ENCODE peak calls at places on chromosome 7, in four cellular contexts. One of them, this sample, is unnamed.

GRCh38 chr7:151181011-151181431 is 6.0 kb downstream of the ASB10 start:
- DNase-seq in GM12878: no peak
- DNase-seq in K562: no peak
- DNase-seq in H1: no peak
- DNase-seq in this sample: no peak

GRCh38 chr7:3164363-3164762 is 120.7 kb upstream of the CARD11 start:
- DNase-seq in GM12878: no peak
- DNase-seq in K562: no peak
- DNase-seq in H1: no peak
- DNase-seq in this sample: no peak

GRCh38 chr7:136976504-136977251 is 108.2 kb downstream of the CHRM2 start:
- DNase-seq in GM12878: no peak
- DNase-seq in K562: no peak
- DNase-seq in H1: no peak
- DNase-seq in this sample: no peak

GRCh38 chr7:151088019-151088855 is 2.0 kb downstream of the AGAP3 start:
- DNase-seq in GM12878: no peak
- DNase-seq in K562: peak
- DNase-seq in H1: no peak
- DNase-seq in this sample: no peak

GRCh38 chr7:140659727-140660396 is 12.9 kb upstream of the ADCK2 start:
- DNase-seq in GM12878: no peak
- DNase-seq in K562: no peak
- DNase-seq in H1: no peak
- DNase-seq in this sample: no peak

GRCh38 chr7:148485618-148486017 is 104.9 kb upstream of the C7orf33 start:
- DNase-seq in GM12878: no peak
- DNase-seq in K562: no peak
- DNase-seq in H1: no peak
- DNase-seq in this sample: no peak

GRCh38 chr7:123054357-123055133 is 59.0 kb upstream of the TAS2R16 start:
- DNase-seq in GM12878: no peak
- DNase-seq in K562: no peak
- DNase-seq in H1: no peak
- DNase-seq in this sample: peak

GRCh38 chr7:103651978-103652377 is 206.0 kb upstream of the SLC26A5 start:
- DNase-seq in GM12878: no peak
- DNase-seq in K562: no peak
- DNase-seq in H1: no peak
- DNase-seq in this sample: no peak

GRCh38 chr7:84477786-84478405 is 283.3 kb upstream of the SEMA3A start:
- DNase-seq in GM12878: no peak
- DNase-seq in K562: no peak
- DNase-seq in H1: no peak
- DNase-seq in this sample: no peak

GRCh38 chr7:31892099-31892787 is 178.0 kb downstream of the PDE1C start:
- DNase-seq in GM12878: peak
- DNase-seq in K562: no peak
- DNase-seq in H1: no peak
- DNase-seq in this sample: no peak

GRCh38 chr7:69564454-69565417 is 33.5 kb upstream of the AUTS2 start:
- DNase-seq in GM12878: peak
- DNase-seq in K562: peak
- DNase-seq in H1: no peak
- DNase-seq in this sample: no peak

GRCh38 chr7:88664630-88665233 is 94.8 kb upstream of the ZNF804B start:
- DNase-seq in GM12878: no peak
- DNase-seq in K562: no peak
- DNase-seq in H1: no peak
- DNase-seq in this sample: peak

GRCh38 chr7:100358857-100359212 is 918 bp downstream of the PILRB start:
- DNase-seq in GM12878: no peak
- DNase-seq in K562: no peak
- DNase-seq in H1: no peak
- DNase-seq in this sample: no peak

GRCh38 chr7:19101911-19102310 is 15.5 kb downstream of the TWIST1 start:
- DNase-seq in GM12878: no peak
- DNase-seq in K562: no peak
- DNase-seq in H1: no peak
- DNase-seq in this sample: no peak

GRCh38 chr7:37256631-37257030 is 192.0 kb downstream of the ELMO1 start:
- DNase-seq in GM12878: no peak
- DNase-seq in K562: no peak
- DNase-seq in H1: no peak
- DNase-seq in this sample: no peak

GRCh38 chr7:46156039-46156438 is 235.0 kb upstream of the IGFBP3 start:
- DNase-seq in GM12878: no peak
- DNase-seq in K562: no peak
- DNase-seq in H1: no peak
- DNase-seq in this sample: no peak

GRCh38 chr7:99855236-99855635 is 21.6 kb downstream of the OR2AE1 start:
- DNase-seq in GM12878: no peak
- DNase-seq in K562: no peak
- DNase-seq in H1: no peak
- DNase-seq in this sample: no peak

GRCh38 chr7:81161459-81162075 is 242.7 kb upstream of the SEMA3C start:
- DNase-seq in GM12878: no peak
- DNase-seq in K562: peak
- DNase-seq in H1: no peak
- DNase-seq in this sample: peak

GRCh38 chr7:37476881-37477280 is 28.2 kb upstream of the ELMO1 start:
- DNase-seq in GM12878: no peak
- DNase-seq in K562: no peak
- DNase-seq in H1: no peak
- DNase-seq in this sample: no peak

GRCh38 chr7:99953649-99954048 is 22.2 kb downstream of the AZGP1 start:
- DNase-seq in GM12878: no peak
- DNase-seq in K562: no peak
- DNase-seq in H1: no peak
- DNase-seq in this sample: no peak

GRCh38 chr7:129644634-129645230 is 33.2 kb downstream of the NRF1 start:
- DNase-seq in GM12878: no peak
- DNase-seq in K562: peak
- DNase-seq in H1: no peak
- DNase-seq in this sample: peak

GRCh38 chr7:74587435-74588126 is 69.9 kb upstream of the GTF2I start:
- DNase-seq in GM12878: peak
- DNase-seq in K562: peak
- DNase-seq in H1: peak
- DNase-seq in this sample: no peak

GRCh38 chr7:132800522-132800921 is 224.3 kb upstream of the PLXNA4 start:
- DNase-seq in GM12878: no peak
- DNase-seq in K562: no peak
- DNase-seq in H1: no peak
- DNase-seq in this sample: no peak

GRCh38 chr7:135321556-135321955 is 87.9 kb downstream of the STRA8 start:
- DNase-seq in GM12878: no peak
- DNase-seq in K562: no peak
- DNase-seq in H1: no peak
- DNase-seq in this sample: no peak

GRCh38 chr7:31687024-31687423 is at the start of gene PPP1R17:
- DNase-seq in GM12878: no peak
- DNase-seq in K562: peak
- DNase-seq in H1: peak
- DNase-seq in this sample: no peak

GRCh38 chr7:14507617-14508016 is 394.9 kb downstream of the DGKB start:
- DNase-seq in GM12878: no peak
- DNase-seq in K562: no peak
- DNase-seq in H1: no peak
- DNase-seq in this sample: no peak

GRCh38 chr7:149423441-149423970 is 37.4 kb downstream of the ZNF777 start:
- DNase-seq in GM12878: no peak
- DNase-seq in K562: no peak
- DNase-seq in H1: no peak
- DNase-seq in this sample: no peak

GRCh38 chr7:77989981-77990566 is 191.5 kb downstream of the PHTF2 start:
- DNase-seq in GM12878: no peak
- DNase-seq in K562: peak
- DNase-seq in H1: peak
- DNase-seq in this sample: no peak

GRCh38 chr7:47669178-47669878 is 87.4 kb upstream of the TNS3 start:
- DNase-seq in GM12878: peak
- DNase-seq in K562: peak
- DNase-seq in H1: no peak
- DNase-seq in this sample: no peak

GRCh38 chr7:22786290-22786932 is 36.2 kb downstream of the TOMM7 start:
- DNase-seq in GM12878: no peak
- DNase-seq in K562: no peak
- DNase-seq in H1: no peak
- DNase-seq in this sample: no peak

GRCh38 chr7:43639858-43640491 is 57.1 kb downstream of the STK17A start:
- DNase-seq in GM12878: no peak
- DNase-seq in K562: no peak
- DNase-seq in H1: no peak
- DNase-seq in this sample: no peak

DNA sequence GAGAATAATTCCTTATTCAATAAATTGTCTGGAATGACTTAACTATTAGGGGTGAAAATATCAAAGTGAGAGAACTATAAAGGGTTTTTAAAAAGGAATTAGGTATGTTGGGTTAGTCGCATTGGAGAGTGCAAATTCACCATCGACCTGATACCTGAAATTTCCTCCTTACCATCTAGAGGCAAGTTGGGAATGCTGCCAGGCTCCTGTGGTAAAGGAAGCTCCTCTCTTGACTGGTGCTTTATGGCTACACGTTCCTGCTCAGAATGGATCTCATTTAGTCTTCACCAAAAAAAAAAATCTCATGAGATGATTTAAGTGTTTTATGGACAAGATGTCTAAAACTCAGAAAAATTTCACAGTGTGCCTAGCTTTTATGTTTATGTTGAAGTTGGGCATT is 129.8 kb downstream of the EGFR start:
- DNase-seq in GM12878: no peak
- DNase-seq in K562: no peak
- DNase-seq in H1: no peak
- DNase-seq in this sample: no peak
- TF ChIP-seq EGR1 in GM12878: no peak
- TF ChIP-seq EGR1 in K562: no peak
- TF ChIP-seq EGR1 in H1: no peak
- TF ChIP-seq EGR1 in this sample: no peak

GRCh38 chr7:1291040-1291689 is 58.5 kb downstream of the UNCX start:
- DNase-seq in GM12878: no peak
- DNase-seq in K562: no peak
- DNase-seq in H1: no peak
- DNase-seq in this sample: no peak

GRCh38 chr7:1288996-1289551 is 56.4 kb downstream of the UNCX start:
- DNase-seq in GM12878: no peak
- DNase-seq in K562: no peak
- DNase-seq in H1: no peak
- DNase-seq in this sample: no peak

GRCh38 chr7:1291846-1292765 is 59.4 kb downstream of the UNCX start:
- DNase-seq in GM12878: no peak
- DNase-seq in K562: no peak
- DNase-seq in H1: no peak
- DNase-seq in this sample: no peak

GRCh38 chr7:1289681-1290261 is 57.1 kb downstream of the UNCX start:
- DNase-seq in GM12878: no peak
- DNase-seq in K562: no peak
- DNase-seq in H1: peak
- DNase-seq in this sample: no peak

DNA sequence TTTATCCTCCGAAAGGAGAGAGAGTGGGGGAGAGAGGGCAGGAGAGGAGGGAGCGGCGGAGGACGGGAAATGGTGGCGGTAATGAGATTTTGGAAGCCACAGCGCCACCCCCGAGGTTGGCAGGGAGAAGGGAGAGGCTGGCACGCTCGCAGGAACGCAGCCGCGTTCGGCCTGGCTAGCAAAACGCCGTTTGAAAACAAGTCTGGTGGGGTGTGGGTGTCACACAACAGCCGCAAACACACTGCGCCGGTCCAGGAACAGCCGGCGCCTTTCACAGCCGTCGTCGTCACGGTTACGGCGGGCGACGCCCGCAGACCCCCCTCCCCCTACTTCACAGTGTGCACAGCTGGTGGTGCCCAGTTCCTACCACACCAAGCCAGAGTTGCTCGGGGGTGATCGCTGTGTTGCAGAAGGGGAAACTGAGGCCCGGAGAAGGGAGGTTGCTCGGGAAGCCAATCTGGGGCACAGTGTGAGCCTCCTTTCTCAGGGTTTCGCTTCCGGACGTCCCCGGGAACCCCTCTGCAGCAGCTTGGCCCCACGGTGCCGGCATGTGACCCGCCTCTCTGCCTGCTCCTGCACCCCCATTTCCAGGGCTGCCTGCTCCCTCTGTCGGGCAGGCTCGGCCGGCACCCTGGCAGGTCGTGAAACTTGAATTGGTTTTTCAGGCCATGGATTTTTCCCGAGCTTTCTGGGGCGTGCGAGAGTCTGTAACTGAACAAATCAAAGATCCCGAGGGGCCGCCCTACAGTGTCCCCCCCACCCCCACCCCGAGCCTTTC is 57.8 kb downstream of the UNCX start:
- DNase-seq in GM12878: no peak
- DNase-seq in K562: no peak
- DNase-seq in H1: peak
- DNase-seq in this sample: no peak
- H3K4me3 ChIP-seq in GM12878: no peak
- H3K4me3 ChIP-seq in K562: no peak
- H3K4me3 ChIP-seq in H1: peak
- H3K4me3 ChIP-seq in this sample: no peak

DNA sequence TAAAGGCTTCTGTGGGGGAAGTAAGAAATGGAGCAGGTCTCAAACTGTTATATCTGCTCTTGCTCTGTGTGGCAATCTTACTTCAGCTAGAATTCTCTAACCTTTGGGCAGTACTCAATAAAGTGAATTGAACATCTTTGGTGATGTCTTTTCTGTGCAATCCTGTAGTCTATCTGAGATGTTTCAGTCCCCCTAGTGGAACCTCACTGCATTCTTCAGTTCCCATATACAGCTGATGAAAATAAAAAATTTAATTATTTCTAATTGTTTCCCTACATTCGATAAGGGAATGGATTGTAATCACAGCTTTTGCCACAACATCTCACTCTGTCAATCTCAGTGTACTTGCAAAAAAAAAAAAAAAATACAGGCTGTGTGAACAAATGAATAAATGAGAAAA is 522.6 kb downstream of the DNAJB9 start:
- DNase-seq in GM12878: no peak
- DNase-seq in K562: no peak
- DNase-seq in H1: no peak
- DNase-seq in this sample: peak
- TF ChIP-seq EGR1 in GM12878: no peak
- TF ChIP-seq EGR1 in K562: no peak
- TF ChIP-seq EGR1 in H1: no peak
- TF ChIP-seq EGR1 in this sample: no peak

GRCh38 chr7:157279973-157280841 is 56.6 kb upstream of the DNAJB6 start:
- DNase-seq in GM12878: no peak
- DNase-seq in K562: no peak
- DNase-seq in H1: no peak
- DNase-seq in this sample: no peak

GRCh38 chr7:157281221-157281998 is 55.4 kb upstream of the DNAJB6 start:
- DNase-seq in GM12878: no peak
- DNase-seq in K562: no peak
- DNase-seq in H1: no peak
- DNase-seq in this sample: no peak

GRCh38 chr7:157278791-157279678 is 57.8 kb upstream of the DNAJB6 start:
- DNase-seq in GM12878: no peak
- DNase-seq in K562: no peak
- DNase-seq in H1: no peak
- DNase-seq in this sample: no peak

GRCh38 chr7:157278167-157278790 is 58.5 kb upstream of the DNAJB6 start:
- DNase-seq in GM12878: no peak
- DNase-seq in K562: no peak
- DNase-seq in H1: no peak
- DNase-seq in this sample: no peak

GRCh38 chr7:157279679-157279972 is 57.2 kb upstream of the DNAJB6 start:
- DNase-seq in GM12878: no peak
- DNase-seq in K562: no peak
- DNase-seq in H1: no peak
- DNase-seq in this sample: no peak
- H3K4me3 ChIP-seq in GM12878: no peak
- H3K4me3 ChIP-seq in K562: no peak
- H3K4me3 ChIP-seq in H1: no peak
- H3K4me3 ChIP-seq in this sample: no peak